ENCODE peak calls at places on chromosomes 2 and 18, in six cellular contexts. One of them, this sample, is unnamed.

GRCh38 chr18:60883594-60883993 is 449.6 kb upstream of the CDH20 start:
- DNase-seq in neural progenitor cell: no peak
- DNase-seq in PC-9: no peak
- DNase-seq in mammary epithelial cell: no peak
- DNase-seq in HepG2: no peak
- DNase-seq in astrocyte: no peak
- DNase-seq in this sample: no peak

GRCh38 chr2:235634435-235635152 is 140.8 kb downstream of the AGAP1 start:
- DNase-seq in neural progenitor cell: no peak
- DNase-seq in PC-9: no peak
- DNase-seq in mammary epithelial cell: no peak
- DNase-seq in HepG2: no peak
- DNase-seq in astrocyte: peak; percentile 63
- DNase-seq in this sample: no peak

GRCh38 chr2:200086911-200087310 is 131.5 kb downstream of the MAIP1 start:
- DNase-seq in neural progenitor cell: no peak
- DNase-seq in PC-9: no peak
- DNase-seq in mammary epithelial cell: no peak
- DNase-seq in HepG2: no peak
- DNase-seq in astrocyte: no peak
- DNase-seq in this sample: peak; percentile 64

GRCh38 chr2:208648368-208648767 is 241.8 kb downstream of the PTH2R start:
- DNase-seq in neural progenitor cell: no peak
- DNase-seq in PC-9: no peak
- DNase-seq in mammary epithelial cell: no peak
- DNase-seq in HepG2: no peak
- DNase-seq in astrocyte: no peak
- DNase-seq in this sample: no peak

GRCh38 chr2:204550738-204551137 is 5.5 kb downstream of the PARD3B start:
- DNase-seq in neural progenitor cell: no peak
- DNase-seq in PC-9: peak; percentile 41
- DNase-seq in mammary epithelial cell: peak; percentile 26
- DNase-seq in HepG2: no peak
- DNase-seq in astrocyte: peak; percentile 94
- DNase-seq in this sample: no peak

GRCh38 chr2:73886357-73886756 is 6.5 kb upstream of the ACTG2 start:
- DNase-seq in neural progenitor cell: no peak
- DNase-seq in PC-9: no peak
- DNase-seq in mammary epithelial cell: no peak
- DNase-seq in HepG2: no peak
- DNase-seq in astrocyte: no peak
- DNase-seq in this sample: no peak

GRCh38 chr2:142130111-142131015 is 453 bp downstream of the LRP1B start:
- DNase-seq in neural progenitor cell: peak; percentile 76
- DNase-seq in PC-9: peak; percentile 51
- DNase-seq in mammary epithelial cell: peak; percentile 69
- DNase-seq in HepG2: peak; percentile 15
- DNase-seq in astrocyte: peak; percentile 77
- DNase-seq in this sample: peak; percentile 82

GRCh38 chr2:28364611-28365010 is 28.0 kb upstream of the FOSL2 start:
- DNase-seq in neural progenitor cell: no peak
- DNase-seq in PC-9: no peak
- DNase-seq in mammary epithelial cell: no peak
- DNase-seq in HepG2: no peak
- DNase-seq in astrocyte: peak; percentile 20
- DNase-seq in this sample: no peak

GRCh38 chr2:191304939-191305875 is 60.0 kb downstream of the MYO1B start:
- DNase-seq in neural progenitor cell: peak; percentile 49
- DNase-seq in PC-9: no peak
- DNase-seq in mammary epithelial cell: peak; percentile 97
- DNase-seq in HepG2: no peak
- DNase-seq in astrocyte: peak; percentile 89
- DNase-seq in this sample: no peak

GRCh38 chr2:155250800-155251199 is 552.3 kb downstream of the KCNJ3 start:
- DNase-seq in neural progenitor cell: peak; percentile 44
- DNase-seq in PC-9: no peak
- DNase-seq in mammary epithelial cell: peak; percentile 19
- DNase-seq in HepG2: peak; percentile 9
- DNase-seq in astrocyte: no peak
- DNase-seq in this sample: no peak

GRCh38 chr2:231454361-231454791 is 9.9 kb downstream of the NCL start:
- DNase-seq in neural progenitor cell: no peak
- DNase-seq in PC-9: no peak
- DNase-seq in mammary epithelial cell: no peak
- DNase-seq in HepG2: no peak
- DNase-seq in astrocyte: no peak
- DNase-seq in this sample: no peak

GRCh38 chr2:126901459-126901858 is 2.8 kb downstream of the TEX51 start:
- DNase-seq in neural progenitor cell: no peak
- DNase-seq in PC-9: no peak
- DNase-seq in mammary epithelial cell: no peak
- DNase-seq in HepG2: no peak
- DNase-seq in astrocyte: no peak
- DNase-seq in this sample: no peak

GRCh38 chr2:241545113-241545512 is 13.4 kb upstream of the BOK start:
- DNase-seq in neural progenitor cell: no peak
- DNase-seq in PC-9: no peak
- DNase-seq in mammary epithelial cell: no peak
- DNase-seq in HepG2: no peak
- DNase-seq in astrocyte: peak; percentile 70
- DNase-seq in this sample: no peak

GRCh38 chr2:234081970-234082822 is 31.7 kb downstream of the SPP2 start:
- DNase-seq in neural progenitor cell: no peak
- DNase-seq in PC-9: peak; percentile 48
- DNase-seq in mammary epithelial cell: peak; percentile 32
- DNase-seq in HepG2: peak; percentile 46
- DNase-seq in astrocyte: no peak
- DNase-seq in this sample: peak; percentile 39

GRCh38 chr2:55431982-55432627 is 12.4 kb upstream of the CCDC88A start:
- DNase-seq in neural progenitor cell: peak; percentile 38
- DNase-seq in PC-9: peak; percentile 49
- DNase-seq in mammary epithelial cell: peak; percentile 24
- DNase-seq in HepG2: peak; percentile 32
- DNase-seq in astrocyte: peak; percentile 15
- DNase-seq in this sample: peak; percentile 43

GRCh38 chr18:45270289-45270771 is 344.9 kb upstream of the SLC14A2 start:
- DNase-seq in neural progenitor cell: no peak
- DNase-seq in PC-9: no peak
- DNase-seq in mammary epithelial cell: no peak
- DNase-seq in HepG2: no peak
- DNase-seq in astrocyte: no peak
- DNase-seq in this sample: no peak

GRCh38 chr2:68908392-68908970 is 37.3 kb upstream of the BMP10 start:
- DNase-seq in neural progenitor cell: peak; percentile 15
- DNase-seq in PC-9: peak; percentile 95
- DNase-seq in mammary epithelial cell: peak; percentile 94
- DNase-seq in HepG2: no peak
- DNase-seq in astrocyte: peak; percentile 94
- DNase-seq in this sample: peak; percentile 37

GRCh38 chr2:100053499-100053898 is 88.9 kb downstream of the AFF3 start:
- DNase-seq in neural progenitor cell: no peak
- DNase-seq in PC-9: no peak
- DNase-seq in mammary epithelial cell: no peak
- DNase-seq in HepG2: no peak
- DNase-seq in astrocyte: no peak
- DNase-seq in this sample: no peak

GRCh38 chr18:48835119-48835518 is 115.6 kb downstream of the SMAD7 start:
- DNase-seq in neural progenitor cell: no peak
- DNase-seq in PC-9: no peak
- DNase-seq in mammary epithelial cell: no peak
- DNase-seq in HepG2: no peak
- DNase-seq in astrocyte: no peak
- DNase-seq in this sample: no peak

GRCh38 chr18:48832961-48833700 is 117.6 kb downstream of the SMAD7 start:
- DNase-seq in neural progenitor cell: peak; percentile 52
- DNase-seq in PC-9: peak; percentile 92
- DNase-seq in mammary epithelial cell: peak; percentile 93
- DNase-seq in HepG2: no peak
- DNase-seq in astrocyte: peak; percentile 94
- DNase-seq in this sample: peak; percentile 53

GRCh38 chr18:48835745-48836191 is 115.0 kb downstream of the SMAD7 start:
- DNase-seq in neural progenitor cell: no peak
- DNase-seq in PC-9: no peak
- DNase-seq in mammary epithelial cell: no peak
- DNase-seq in HepG2: no peak
- DNase-seq in astrocyte: no peak
- DNase-seq in this sample: no peak

GRCh38 chr18:48833701-48834394 is 116.9 kb downstream of the SMAD7 start:
- DNase-seq in neural progenitor cell: no peak
- DNase-seq in PC-9: peak; percentile 46
- DNase-seq in mammary epithelial cell: no peak
- DNase-seq in HepG2: no peak
- DNase-seq in astrocyte: peak; percentile 47
- DNase-seq in this sample: no peak

GRCh38 chr18:48834421-48835011 is 116.2 kb downstream of the SMAD7 start:
- DNase-seq in neural progenitor cell: no peak
- DNase-seq in PC-9: peak; percentile 96
- DNase-seq in mammary epithelial cell: peak; percentile 94
- DNase-seq in HepG2: no peak
- DNase-seq in astrocyte: peak; percentile 89
- DNase-seq in this sample: no peak
- H3K4me1 ChIP-seq in neural progenitor cell: peaks cover 25% of the 10 kb centered on the region
- H3K4me1 ChIP-seq in PC-9: peaks cover 71% of the 10 kb centered on the region
- H3K4me1 ChIP-seq in mammary epithelial cell: peaks cover 53% of the 10 kb centered on the region
- H3K4me1 ChIP-seq in HepG2: no peaks in the 10 kb centered on the region
- H3K4me1 ChIP-seq in astrocyte: peaks cover 61% of the 10 kb centered on the region
- H3K4me1 ChIP-seq in this sample: peaks cover 55% of the 10 kb centered on the region

GRCh38 chr18:50293039-50293438 is 5.5 kb upstream of the CXXC1 start:
- DNase-seq in neural progenitor cell: no peak
- DNase-seq in PC-9: no peak
- DNase-seq in mammary epithelial cell: no peak
- DNase-seq in HepG2: no peak
- DNase-seq in astrocyte: no peak
- DNase-seq in this sample: no peak

GRCh38 chr18:50301074-50301473 is 13.6 kb upstream of the CXXC1 start:
- DNase-seq in neural progenitor cell: no peak
- DNase-seq in PC-9: no peak
- DNase-seq in mammary epithelial cell: no peak
- DNase-seq in HepG2: no peak
- DNase-seq in astrocyte: no peak
- DNase-seq in this sample: no peak

GRCh38 chr18:50299626-50300388 is 12.3 kb upstream of the CXXC1 start:
- DNase-seq in neural progenitor cell: no peak
- DNase-seq in PC-9: no peak
- DNase-seq in mammary epithelial cell: no peak
- DNase-seq in HepG2: no peak
- DNase-seq in astrocyte: no peak
- DNase-seq in this sample: no peak

GRCh38 chr18:50297621-50298442 is 10.3 kb upstream of the CXXC1 start:
- DNase-seq in neural progenitor cell: peak; percentile 77
- DNase-seq in PC-9: no peak
- DNase-seq in mammary epithelial cell: peak; percentile 50
- DNase-seq in HepG2: no peak
- DNase-seq in astrocyte: peak; percentile 65
- DNase-seq in this sample: peak; percentile 70

DNA sequence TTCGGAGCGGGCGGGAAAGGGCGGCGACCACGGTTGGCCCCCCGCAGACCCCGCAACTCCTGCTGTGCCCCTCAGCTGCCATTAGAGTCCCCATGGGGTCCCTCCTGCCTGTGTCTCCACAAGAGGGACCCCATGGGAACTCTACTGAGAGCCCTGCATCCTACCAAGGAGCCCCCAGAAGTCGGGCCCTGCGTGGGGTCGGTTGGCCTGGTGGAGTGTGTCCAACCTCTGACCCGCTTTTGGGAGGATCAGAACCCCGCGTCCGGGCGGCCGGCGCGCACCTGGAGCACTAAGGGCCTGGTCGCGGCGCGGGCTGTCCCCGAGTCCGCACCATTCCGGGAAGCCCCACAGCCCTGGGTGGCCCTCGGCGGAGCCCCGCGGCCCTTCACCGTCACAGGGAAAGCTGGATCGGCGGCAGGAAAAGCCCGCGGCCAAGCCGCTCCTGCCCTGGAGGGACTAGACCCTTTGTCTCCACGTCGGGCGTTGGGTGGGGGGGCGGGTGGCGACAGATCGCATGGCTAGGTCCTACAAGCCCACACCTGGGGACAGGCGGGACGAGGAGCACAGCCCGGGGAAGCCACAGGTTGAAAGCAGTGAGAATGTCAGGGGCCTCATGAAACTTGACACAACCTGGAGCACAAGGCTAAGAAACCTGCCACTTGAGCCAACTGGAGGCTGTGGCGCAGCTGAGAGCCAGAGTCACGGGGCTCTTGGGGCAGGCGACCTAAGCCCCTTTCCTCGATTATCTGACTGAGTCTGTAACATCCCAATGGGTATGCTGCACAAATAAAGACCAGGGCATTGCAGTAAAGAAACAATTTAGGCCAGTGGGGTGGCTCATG is 11.2 kb upstream of the CXXC1 start:
- DNase-seq in neural progenitor cell: no peak
- DNase-seq in PC-9: no peak
- DNase-seq in mammary epithelial cell: no peak
- DNase-seq in HepG2: no peak
- DNase-seq in astrocyte: no peak
- DNase-seq in this sample: no peak
- TF ChIP-seq EZH2 in neural progenitor cell: no peak
- TF ChIP-seq EZH2 in PC-9: no peak
- TF ChIP-seq EZH2 in mammary epithelial cell: no peak
- TF ChIP-seq EZH2 in HepG2: no peak
- TF ChIP-seq EZH2 in astrocyte: no peak
- TF ChIP-seq EZH2 in this sample: no peak

GRCh38 chr2:217906787-217907186 is 96.0 kb downstream of the TNS1 start:
- DNase-seq in neural progenitor cell: no peak
- DNase-seq in PC-9: no peak
- DNase-seq in mammary epithelial cell: no peak
- DNase-seq in HepG2: no peak
- DNase-seq in astrocyte: no peak
- DNase-seq in this sample: no peak

GRCh38 chr2:217904614-217904965 is 98.2 kb downstream of the TNS1 start:
- DNase-seq in neural progenitor cell: no peak
- DNase-seq in PC-9: no peak
- DNase-seq in mammary epithelial cell: no peak
- DNase-seq in HepG2: no peak
- DNase-seq in astrocyte: no peak
- DNase-seq in this sample: no peak

GRCh38 chr2:217905906-217906305 is 96.9 kb downstream of the TNS1 start:
- DNase-seq in neural progenitor cell: no peak
- DNase-seq in PC-9: no peak
- DNase-seq in mammary epithelial cell: no peak
- DNase-seq in HepG2: no peak
- DNase-seq in astrocyte: no peak
- DNase-seq in this sample: no peak

GRCh38 chr2:217903859-217904613 is 98.8 kb downstream of the TNS1 start:
- DNase-seq in neural progenitor cell: no peak
- DNase-seq in PC-9: no peak
- DNase-seq in mammary epithelial cell: no peak
- DNase-seq in HepG2: peak; percentile 71
- DNase-seq in astrocyte: peak; percentile 72
- DNase-seq in this sample: peak; percentile 54

GRCh38 chr2:217905395-217905794 is 97.4 kb downstream of the TNS1 start:
- DNase-seq in neural progenitor cell: no peak
- DNase-seq in PC-9: no peak
- DNase-seq in mammary epithelial cell: no peak
- DNase-seq in HepG2: no peak
- DNase-seq in astrocyte: no peak
- DNase-seq in this sample: no peak
- H3K4me1 ChIP-seq in neural progenitor cell: peaks cover 6% of the 10 kb centered on the region
- H3K4me1 ChIP-seq in PC-9: no peaks in the 10 kb centered on the region
- H3K4me1 ChIP-seq in mammary epithelial cell: no peaks in the 10 kb centered on the region
- H3K4me1 ChIP-seq in HepG2: peaks cover 82% of the 10 kb centered on the region
- H3K4me1 ChIP-seq in astrocyte: peaks cover 41% of the 10 kb centered on the region
- H3K4me1 ChIP-seq in this sample: peaks cover 40% of the 10 kb centered on the region

GRCh38 chr2:222298311-222299150 is at the start of gene PAX3:
- DNase-seq in neural progenitor cell: peak; percentile 74
- DNase-seq in PC-9: no peak
- DNase-seq in mammary epithelial cell: no peak
- DNase-seq in HepG2: no peak
- DNase-seq in astrocyte: peak; percentile 88
- DNase-seq in this sample: no peak
- TF ChIP-seq EZH2 in neural progenitor cell: peak; percentile 98
- TF ChIP-seq EZH2 in PC-9: no peak
- TF ChIP-seq EZH2 in mammary epithelial cell: peak; percentile 52
- TF ChIP-seq EZH2 in HepG2: no peak
- TF ChIP-seq EZH2 in astrocyte: no peak
- TF ChIP-seq EZH2 in this sample: peak; percentile 98